ENCODE peak calls at places on chromosomes 6 and 20, in ten cellular contexts. K is fibroblast of the aortic adventitia; U is hepatocyte; O is fibroblast of pulmonary artery; H is GM12878; J is stomach; N is heart right ventricle; E is cardiac muscle cell; D is left lung; V is effector memory CD4-positive, alpha-beta T cell. A is an unnamed sample.

GRCh38 chr6:134175532-134176282 is 123.3 kb upstream of the SLC2A12 start:
- DNase-seq in O (peak), H (no peak), N (peak), D (peak), U (peak), K (peak), E (peak), J (peak), V (peak), A (peak)

GRCh38 chr6:161108886-161109285 is 117.3 kb downstream of the MAP3K4 start:
- DNase-seq in J (no peak), E (no peak), V (no peak), K (no peak), U (no peak), N (no peak), D (no peak), H (no peak), O (no peak), A (no peak)

GRCh38 chr20:40562031-40562430 is 127.0 kb downstream of the MAFB start:
- DNase-seq in O (peak), H (no peak), J (no peak), U (peak), V (no peak), N (no peak), D (peak), K (no peak), E (no peak), A (peak)

GRCh38 chr6:106398621-106399020 is 38.1 kb downstream of the CRYBG1 start:
- DNase-seq in J (no peak), N (no peak), U (no peak), O (no peak), H (no peak), K (no peak), D (no peak), E (no peak), V (no peak), A (no peak)

GRCh38 chr6:125169522-125169921 is 15.9 kb downstream of the TPD52L1 start:
- DNase-seq in N (no peak), E (no peak), K (no peak), U (no peak), O (no peak), D (no peak), J (no peak), V (no peak), H (no peak), A (no peak)

GRCh38 chr6:134585529-134585873 is 267.6 kb upstream of the SGK1 start:
- DNase-seq in U (no peak), E (no peak), H (no peak), V (no peak), D (no peak), K (no peak), J (no peak), O (no peak), N (no peak), A (no peak)

GRCh38 chr6:106692112-106692822 is 62.9 kb downstream of the QRSL1 start:
- DNase-seq in D (peak), K (peak), V (no peak), U (peak), J (peak), O (peak), N (no peak), E (no peak), H (no peak), A (peak)

GRCh38 chr6:31321820-31322219 is 35.2 kb downstream of the HLA-B start:
- DNase-seq in K (no peak), J (no peak), D (no peak), N (no peak), H (no peak), V (no peak), O (no peak), U (no peak), E (no peak), A (no peak)

GRCh38 chr6:32664827-32665362 is 1.6 kb downstream of the HLA-DQB1 start:
- DNase-seq in U (no peak), H (no peak), V (peak), O (no peak), D (no peak), J (peak), N (peak), K (no peak), E (peak), A (no peak)

GRCh38 chr6:134477991-134478635 is 160.2 kb upstream of the SGK1 start:
- DNase-seq in V (no peak), K (peak), J (no peak), D (no peak), E (no peak), N (no peak), H (no peak), U (no peak), O (peak), A (peak)

GRCh38 chr6:106608080-106608668 is 21.1 kb downstream of the RTN4IP1 start:
- DNase-seq in D (no peak), J (no peak), N (no peak), O (peak), H (peak), K (peak), V (no peak), U (peak), E (peak), A (peak)

GRCh38 chr6:16749516-16750485 is 11.5 kb downstream of the ATXN1 start:
- DNase-seq in K (no peak), O (no peak), V (no peak), N (no peak), D (no peak), H (no peak), J (no peak), U (no peak), E (no peak), A (no peak)

GRCh38 chr6:32972353-32973143 is 4.2 kb downstream of the BRD2 start:
- DNase-seq in U (peak), O (no peak), K (no peak), E (peak), V (peak), H (no peak), N (peak), J (no peak), D (peak), A (no peak)

GRCh38 chr6:14804444-14805210 is 441.2 kb upstream of the JARID2 start:
- DNase-seq in H (no peak), E (peak), V (no peak), K (peak), N (peak), O (peak), D (peak), U (peak), J (peak), A (peak)

GRCh38 chr6:45721665-45722064 is 294.0 kb downstream of the CLIC5 start:
- DNase-seq in N (no peak), O (no peak), U (no peak), K (no peak), E (no peak), D (no peak), H (no peak), J (no peak), V (no peak), A (no peak)

GRCh38 chr6:98764378-98764911 is 69.9 kb upstream of the POU3F2 start:
- DNase-seq in H (no peak), U (no peak), E (no peak), V (no peak), K (peak), O (peak), D (no peak), N (no peak), J (no peak), A (no peak)

GRCh38 chr6:3977875-3978711 is 100.8 kb downstream of the FAM217A start:
- DNase-seq in K (peak), E (peak), O (peak), U (peak), N (no peak), V (peak), D (no peak), J (no peak), H (peak), A (peak)

GRCh38 chr6:132728616-132729015 is 14.8 kb upstream of the VNN1 start:
- DNase-seq in N (no peak), V (no peak), U (no peak), E (no peak), K (no peak), O (no peak), D (no peak), J (no peak), H (no peak), A (no peak)

GRCh38 chr20:14178952-14179351 is 158.5 kb downstream of the FLRT3 start:
- DNase-seq in O (no peak), J (no peak), D (no peak), U (no peak), V (no peak), E (no peak), K (no peak), N (no peak), H (no peak), A (peak)

GRCh38 chr6:16999486-17000436 is 102.1 kb upstream of the STMND1 start:
- DNase-seq in K (peak), D (no peak), E (no peak), U (no peak), H (no peak), V (no peak), O (peak), N (no peak), J (no peak), A (peak)

GRCh38 chr20:51486197-51487005 is 56.1 kb downstream of the NFATC2 start:
- DNase-seq in H (no peak), E (no peak), O (no peak), N (no peak), K (peak), V (no peak), U (no peak), D (no peak), J (no peak), A (no peak)

GRCh38 chr6:56663344-56663743 is 20.7 kb upstream of the DST start:
- DNase-seq in H (no peak), D (no peak), K (no peak), E (no peak), O (no peak), N (no peak), V (no peak), J (no peak), U (peak), A (peak)

GRCh38 chr6:34656378-34657036 is 40.1 kb downstream of the ILRUN start:
- DNase-seq in J (peak), H (peak), N (no peak), K (peak), V (no peak), D (no peak), E (no peak), U (peak), O (peak), A (peak)

DNA sequence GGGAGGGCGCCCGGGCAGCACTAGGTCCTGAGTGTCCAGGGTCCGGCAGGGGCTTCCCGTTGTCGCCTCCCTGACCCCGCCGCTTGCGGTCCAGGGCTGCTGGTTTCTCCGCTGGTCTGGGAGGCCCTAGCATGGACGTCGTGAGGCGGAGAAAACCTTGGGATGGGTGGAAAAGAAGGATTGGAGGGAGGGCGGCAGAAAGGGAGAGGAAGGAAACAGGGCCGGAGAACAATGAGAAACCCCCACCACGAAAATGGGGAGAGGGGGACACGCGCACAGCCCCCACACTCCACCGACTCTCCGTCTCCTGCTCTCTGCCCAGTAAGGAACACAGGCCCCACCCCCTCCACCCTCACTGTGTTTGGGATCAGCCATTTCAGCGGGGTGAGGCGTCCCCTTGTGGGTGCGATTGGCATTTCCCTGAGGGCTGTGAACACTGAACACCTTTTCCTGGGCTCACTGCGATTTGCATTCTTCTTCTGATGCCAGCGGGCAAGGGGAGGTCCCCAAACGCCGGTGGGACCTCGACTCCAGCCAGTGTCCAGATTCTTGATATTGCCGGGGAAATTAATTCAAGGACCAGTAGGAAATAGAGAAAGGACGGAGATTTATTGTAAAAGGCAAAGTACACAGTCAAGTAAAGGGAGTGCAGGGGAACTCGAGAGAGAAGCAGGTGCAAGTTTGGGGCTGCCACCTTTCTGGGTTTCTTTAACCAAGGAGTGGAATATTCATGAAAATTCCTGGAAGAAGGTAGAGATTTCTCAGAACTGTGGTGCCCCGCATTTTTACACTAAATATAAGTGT is 3.3 kb upstream of the RAET1G start:
- DNase-seq in D (peak), K (peak), J (peak), H (no peak), V (peak), N (peak), E (peak), O (peak), U (peak), A (peak)
- H3K4me3 ChIP-seq in D (peak), K (peak), J (peak), H (no peak), V (no peak), N (peak), E (peak), O (peak), U (peak), A (peak)

DNA sequence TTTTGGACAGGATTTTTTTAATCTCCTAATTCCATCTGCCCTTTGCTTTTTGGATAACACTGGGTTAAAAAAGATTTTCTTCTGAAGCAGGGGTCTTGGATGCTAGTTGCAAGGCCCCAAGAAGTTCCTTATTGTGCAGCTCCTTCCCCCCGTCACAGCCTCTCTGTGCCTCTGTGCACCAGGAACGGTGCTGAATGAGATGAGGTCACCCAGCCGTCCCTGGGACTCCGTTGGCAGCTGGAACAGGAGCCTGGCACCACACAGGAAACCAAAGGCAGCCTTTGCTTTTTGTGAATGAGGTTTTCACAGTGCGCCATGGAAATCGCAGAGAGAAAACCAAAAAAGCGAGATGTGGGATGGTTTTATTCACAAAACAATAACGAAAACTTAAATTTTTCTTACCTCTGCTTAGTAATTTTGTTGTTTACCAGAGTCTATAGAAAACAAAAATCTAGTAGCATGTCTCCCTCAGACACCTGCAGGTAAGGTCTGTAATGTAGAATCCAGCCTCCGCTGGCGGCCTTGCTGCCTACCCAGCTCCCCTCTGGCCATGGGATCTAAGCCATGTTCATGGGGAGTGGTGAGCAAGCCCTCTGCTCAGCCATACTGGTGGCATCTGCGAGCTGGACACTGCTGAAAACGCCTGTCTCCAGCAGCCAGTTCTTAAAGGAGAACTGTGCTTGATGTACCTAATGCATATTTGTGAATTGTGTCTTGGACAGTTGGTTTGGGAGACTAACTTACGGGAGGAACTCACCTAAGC is 40.4 kb upstream of the SYNJ2 start:
- DNase-seq in H (no peak), D (no peak), V (no peak), N (no peak), E (no peak), U (no peak), K (no peak), O (no peak), J (no peak), A (no peak)
- H3K4me3 ChIP-seq in H (no peak), D (no peak), V (no peak), N (no peak), E (no peak), U (no peak), K (no peak), O (no peak), J (no peak), A (no peak)

GRCh38 chr20:1809121-1809520 is 86.1 kb upstream of the SIRPA start:
- DNase-seq in U (no peak), J (no peak), E (no peak), H (no peak), O (peak), K (peak), D (no peak), V (no peak), N (no peak), A (peak)
- H3K4me3 ChIP-seq in U (no peak), J (no peak), E (no peak), H (no peak), O (no peak), K (no peak), D (no peak), V (no peak), N (no peak), A (no peak)

DNA sequence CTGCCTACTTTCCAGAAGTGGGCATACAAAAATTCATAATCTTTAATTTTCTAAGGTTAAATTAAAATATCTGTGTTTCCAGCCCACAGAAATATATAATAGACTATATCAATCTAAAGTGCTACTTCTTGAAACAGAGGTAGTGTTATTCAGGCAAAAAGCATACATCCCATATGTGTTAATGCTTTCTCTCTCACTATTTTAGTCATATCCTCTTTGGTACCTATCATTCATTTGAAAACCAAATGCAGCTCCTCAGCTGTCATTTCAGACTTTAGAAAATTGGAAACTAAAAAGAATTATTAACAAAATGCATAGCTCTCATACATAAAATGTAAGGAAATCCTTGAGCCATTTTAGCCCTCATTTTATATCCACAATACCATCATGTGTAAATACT is 925 bp downstream of the FHL5 start:
- DNase-seq in U (no peak), O (no peak), N (no peak), E (no peak), K (no peak), J (no peak), D (no peak), H (no peak), V (no peak), A (no peak)
- H3K4me3 ChIP-seq in U (no peak), O (no peak), N (peak), E (no peak), K (no peak), J (no peak), D (no peak), H (no peak), V (no peak), A (no peak)

DNA sequence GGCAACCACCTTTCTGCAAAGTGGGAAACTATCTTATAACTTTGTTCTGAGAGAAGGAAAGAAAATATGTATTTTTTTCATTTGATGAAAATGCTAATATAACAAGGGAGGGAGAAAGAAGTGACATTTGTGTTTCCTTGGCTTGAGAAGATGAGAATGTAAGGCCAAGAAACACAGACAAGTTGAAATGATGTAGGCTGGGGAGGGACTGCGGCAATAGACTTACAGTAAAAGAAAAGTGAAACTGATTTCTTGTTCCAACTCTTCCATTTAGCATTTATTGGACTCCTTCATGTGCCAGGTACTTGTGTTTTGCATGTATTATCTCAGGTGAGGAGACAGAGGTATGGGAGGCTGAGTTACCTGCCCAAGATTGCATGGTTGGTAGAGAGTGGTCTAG is 130.9 kb downstream of the CARMIL1 start:
- DNase-seq in J (no peak), D (no peak), U (no peak), N (no peak), K (peak), E (no peak), V (no peak), O (peak), H (no peak), A (no peak)
- H3K4me3 ChIP-seq in J (no peak), D (no peak), U (no peak), N (no peak), K (peak), E (no peak), V (peak), O (no peak), H (no peak), A (no peak)